ENCODE peak calls at places on chromosomes 13 and 19, in eight cellular contexts. One of them, this sample, is unnamed.
A peak's percentile ranks its signal among the peaks of the same experiment; 100 is the strongest.

GRCh38 chr13:22232186-22232585 is 561.3 kb downstream of the FGF9 start:
- DNase-seq in AG08395: no peak
- DNase-seq in NCI-H1048: no peak
- DNase-seq in nephron progenitor cell: no peak
- DNase-seq in EH: no peak
- DNase-seq in fibroblast of mammary gland: no peak
- DNase-seq in activated naive CD4-positive, alpha-beta T cell treated with anti-CD3 and anti-CD28 coated beads, Interleukin-2, amount 10 ng/mL, durations not matched to agents 7 days and 5 days: no peak
- DNase-seq in SHP77: no peak
- DNase-seq in this sample: no peak

GRCh38 chr13:37173214-37173613 is 67.8 kb upstream of the CSNK1A1L start:
- DNase-seq in AG08395: peak; percentile 55
- DNase-seq in NCI-H1048: no peak
- DNase-seq in nephron progenitor cell: no peak
- DNase-seq in EH: peak; percentile 92
- DNase-seq in fibroblast of mammary gland: peak; percentile 88
- DNase-seq in activated naive CD4-positive, alpha-beta T cell treated with anti-CD3 and anti-CD28 coated beads, Interleukin-2, amount 10 ng/mL, durations not matched to agents 7 days and 5 days: no peak
- DNase-seq in SHP77: no peak
- DNase-seq in this sample: peak; percentile 89

GRCh38 chr13:53513199-53513598 is 484.6 kb downstream of the OLFM4 start:
- DNase-seq in AG08395: no peak
- DNase-seq in NCI-H1048: no peak
- DNase-seq in nephron progenitor cell: no peak
- DNase-seq in EH: no peak
- DNase-seq in fibroblast of mammary gland: no peak
- DNase-seq in activated naive CD4-positive, alpha-beta T cell treated with anti-CD3 and anti-CD28 coated beads, Interleukin-2, amount 10 ng/mL, durations not matched to agents 7 days and 5 days: no peak
- DNase-seq in SHP77: no peak
- DNase-seq in this sample: no peak

GRCh38 chr13:24127116-24127631 is 33.3 kb upstream of the SPATA13 start:
- DNase-seq in AG08395: peak; percentile 25
- DNase-seq in NCI-H1048: no peak
- DNase-seq in nephron progenitor cell: no peak
- DNase-seq in EH: peak; percentile 43
- DNase-seq in fibroblast of mammary gland: peak; percentile 16
- DNase-seq in activated naive CD4-positive, alpha-beta T cell treated with anti-CD3 and anti-CD28 coated beads, Interleukin-2, amount 10 ng/mL, durations not matched to agents 7 days and 5 days: no peak
- DNase-seq in SHP77: no peak
- DNase-seq in this sample: peak; percentile 43

GRCh38 chr13:52096748-52097147 is 32.1 kb downstream of the NEK5 start:
- DNase-seq in AG08395: no peak
- DNase-seq in NCI-H1048: no peak
- DNase-seq in nephron progenitor cell: no peak
- DNase-seq in EH: no peak
- DNase-seq in fibroblast of mammary gland: no peak
- DNase-seq in activated naive CD4-positive, alpha-beta T cell treated with anti-CD3 and anti-CD28 coated beads, Interleukin-2, amount 10 ng/mL, durations not matched to agents 7 days and 5 days: no peak
- DNase-seq in SHP77: no peak
- DNase-seq in this sample: no peak

GRCh38 chr19:2337329-2337707 is 8.8 kb downstream of the SPPL2B start:
- DNase-seq in AG08395: no peak
- DNase-seq in NCI-H1048: no peak
- DNase-seq in nephron progenitor cell: peak; percentile 80
- DNase-seq in EH: peak; percentile 29
- DNase-seq in fibroblast of mammary gland: peak; percentile 74
- DNase-seq in activated naive CD4-positive, alpha-beta T cell treated with anti-CD3 and anti-CD28 coated beads, Interleukin-2, amount 10 ng/mL, durations not matched to agents 7 days and 5 days: no peak
- DNase-seq in SHP77: peak; percentile 88
- DNase-seq in this sample: peak; percentile 47

GRCh38 chr13:19605161-19605955 is 28.1 kb upstream of the MPHOSPH8 start:
- DNase-seq in AG08395: no peak
- DNase-seq in NCI-H1048: no peak
- DNase-seq in nephron progenitor cell: no peak
- DNase-seq in EH: peak; percentile 57
- DNase-seq in fibroblast of mammary gland: no peak
- DNase-seq in activated naive CD4-positive, alpha-beta T cell treated with anti-CD3 and anti-CD28 coated beads, Interleukin-2, amount 10 ng/mL, durations not matched to agents 7 days and 5 days: no peak
- DNase-seq in SHP77: no peak
- DNase-seq in this sample: no peak

GRCh38 chr19:17796013-17796837 is 1.3 kb downstream of the B3GNT3 start:
- DNase-seq in AG08395: no peak
- DNase-seq in NCI-H1048: no peak
- DNase-seq in nephron progenitor cell: no peak
- DNase-seq in EH: no peak
- DNase-seq in fibroblast of mammary gland: no peak
- DNase-seq in activated naive CD4-positive, alpha-beta T cell treated with anti-CD3 and anti-CD28 coated beads, Interleukin-2, amount 10 ng/mL, durations not matched to agents 7 days and 5 days: no peak
- DNase-seq in SHP77: no peak
- DNase-seq in this sample: no peak

GRCh38 chr13:94344126-94344863 is 135.2 kb downstream of the DCT start:
- DNase-seq in AG08395: peak; percentile 19
- DNase-seq in NCI-H1048: no peak
- DNase-seq in nephron progenitor cell: no peak
- DNase-seq in EH: peak; percentile 73
- DNase-seq in fibroblast of mammary gland: peak; percentile 71
- DNase-seq in activated naive CD4-positive, alpha-beta T cell treated with anti-CD3 and anti-CD28 coated beads, Interleukin-2, amount 10 ng/mL, durations not matched to agents 7 days and 5 days: no peak
- DNase-seq in SHP77: peak; percentile 27
- DNase-seq in this sample: peak; percentile 69

GRCh38 chr13:51324714-51325440 is 14.6 kb upstream of the SERPINE3 start:
- DNase-seq in AG08395: no peak
- DNase-seq in NCI-H1048: peak; percentile 72
- DNase-seq in nephron progenitor cell: no peak
- DNase-seq in EH: no peak
- DNase-seq in fibroblast of mammary gland: no peak
- DNase-seq in activated naive CD4-positive, alpha-beta T cell treated with anti-CD3 and anti-CD28 coated beads, Interleukin-2, amount 10 ng/mL, durations not matched to agents 7 days and 5 days: no peak
- DNase-seq in SHP77: no peak
- DNase-seq in this sample: no peak

GRCh38 chr19:55368106-55368505 is 2.2 kb downstream of the IL11 start:
- DNase-seq in AG08395: no peak
- DNase-seq in NCI-H1048: no peak
- DNase-seq in nephron progenitor cell: no peak
- DNase-seq in EH: no peak
- DNase-seq in fibroblast of mammary gland: no peak
- DNase-seq in activated naive CD4-positive, alpha-beta T cell treated with anti-CD3 and anti-CD28 coated beads, Interleukin-2, amount 10 ng/mL, durations not matched to agents 7 days and 5 days: no peak
- DNase-seq in SHP77: no peak
- DNase-seq in this sample: no peak

GRCh38 chr13:66967825-66968597 is 262.1 kb downstream of the PCDH9 start:
- DNase-seq in AG08395: no peak
- DNase-seq in NCI-H1048: no peak
- DNase-seq in nephron progenitor cell: no peak
- DNase-seq in EH: peak; percentile 1
- DNase-seq in fibroblast of mammary gland: no peak
- DNase-seq in activated naive CD4-positive, alpha-beta T cell treated with anti-CD3 and anti-CD28 coated beads, Interleukin-2, amount 10 ng/mL, durations not matched to agents 7 days and 5 days: no peak
- DNase-seq in SHP77: no peak
- DNase-seq in this sample: no peak

GRCh38 chr13:42883771-42884170 is 102.4 kb downstream of the FAM216B start:
- DNase-seq in AG08395: peak; percentile 76
- DNase-seq in NCI-H1048: no peak
- DNase-seq in nephron progenitor cell: peak; percentile 59
- DNase-seq in EH: peak; percentile 79
- DNase-seq in fibroblast of mammary gland: peak; percentile 82
- DNase-seq in activated naive CD4-positive, alpha-beta T cell treated with anti-CD3 and anti-CD28 coated beads, Interleukin-2, amount 10 ng/mL, durations not matched to agents 7 days and 5 days: no peak
- DNase-seq in SHP77: peak; percentile 70
- DNase-seq in this sample: peak; percentile 70

GRCh38 chr13:23741879-23742510 is 147.2 kb downstream of the MIPEP start:
- DNase-seq in AG08395: peak; percentile 16
- DNase-seq in NCI-H1048: no peak
- DNase-seq in nephron progenitor cell: peak; percentile 32
- DNase-seq in EH: no peak
- DNase-seq in fibroblast of mammary gland: peak; percentile 15
- DNase-seq in activated naive CD4-positive, alpha-beta T cell treated with anti-CD3 and anti-CD28 coated beads, Interleukin-2, amount 10 ng/mL, durations not matched to agents 7 days and 5 days: no peak
- DNase-seq in SHP77: peak; percentile 22
- DNase-seq in this sample: peak; percentile 30

GRCh38 chr19:37551123-37551993 is 43.2 kb downstream of the ZNF571 start:
- DNase-seq in AG08395: peak; percentile 83
- DNase-seq in NCI-H1048: no peak
- DNase-seq in nephron progenitor cell: no peak
- DNase-seq in EH: peak; percentile 39
- DNase-seq in fibroblast of mammary gland: peak; percentile 72
- DNase-seq in activated naive CD4-positive, alpha-beta T cell treated with anti-CD3 and anti-CD28 coated beads, Interleukin-2, amount 10 ng/mL, durations not matched to agents 7 days and 5 days: peak; percentile 75
- DNase-seq in SHP77: no peak
- DNase-seq in this sample: peak; percentile 75

GRCh38 chr13:75326173-75327131 is 155.5 kb downstream of the TBC1D4 start:
- DNase-seq in AG08395: no peak
- DNase-seq in NCI-H1048: no peak
- DNase-seq in nephron progenitor cell: no peak
- DNase-seq in EH: peak; percentile 11
- DNase-seq in fibroblast of mammary gland: peak; percentile 44
- DNase-seq in activated naive CD4-positive, alpha-beta T cell treated with anti-CD3 and anti-CD28 coated beads, Interleukin-2, amount 10 ng/mL, durations not matched to agents 7 days and 5 days: peak; percentile 67
- DNase-seq in SHP77: no peak
- DNase-seq in this sample: peak; percentile 8

GRCh38 chr13:44049546-44049945 is 169.8 kb downstream of the LACC1 start:
- DNase-seq in AG08395: no peak
- DNase-seq in NCI-H1048: no peak
- DNase-seq in nephron progenitor cell: no peak
- DNase-seq in EH: no peak
- DNase-seq in fibroblast of mammary gland: no peak
- DNase-seq in activated naive CD4-positive, alpha-beta T cell treated with anti-CD3 and anti-CD28 coated beads, Interleukin-2, amount 10 ng/mL, durations not matched to agents 7 days and 5 days: no peak
- DNase-seq in SHP77: no peak
- DNase-seq in this sample: no peak

GRCh38 chr19:58577581-58578429 is 4.7 kb upstream of the MZF1 start:
- DNase-seq in AG08395: no peak
- DNase-seq in NCI-H1048: no peak
- DNase-seq in nephron progenitor cell: no peak
- DNase-seq in EH: no peak
- DNase-seq in fibroblast of mammary gland: no peak
- DNase-seq in activated naive CD4-positive, alpha-beta T cell treated with anti-CD3 and anti-CD28 coated beads, Interleukin-2, amount 10 ng/mL, durations not matched to agents 7 days and 5 days: no peak
- DNase-seq in SHP77: no peak
- DNase-seq in this sample: no peak

GRCh38 chr19:43476606-43477005 is 11.2 kb upstream of the LYPD3 start:
- DNase-seq in AG08395: peak; percentile 81
- DNase-seq in NCI-H1048: no peak
- DNase-seq in nephron progenitor cell: no peak
- DNase-seq in EH: peak; percentile 95
- DNase-seq in fibroblast of mammary gland: peak; percentile 71
- DNase-seq in activated naive CD4-positive, alpha-beta T cell treated with anti-CD3 and anti-CD28 coated beads, Interleukin-2, amount 10 ng/mL, durations not matched to agents 7 days and 5 days: no peak
- DNase-seq in SHP77: no peak
- DNase-seq in this sample: peak; percentile 70

GRCh38 chr19:8337728-8338127 is 5.3 kb downstream of the KANK3 start:
- DNase-seq in AG08395: no peak
- DNase-seq in NCI-H1048: no peak
- DNase-seq in nephron progenitor cell: no peak
- DNase-seq in EH: no peak
- DNase-seq in fibroblast of mammary gland: no peak
- DNase-seq in activated naive CD4-positive, alpha-beta T cell treated with anti-CD3 and anti-CD28 coated beads, Interleukin-2, amount 10 ng/mL, durations not matched to agents 7 days and 5 days: no peak
- DNase-seq in SHP77: no peak
- DNase-seq in this sample: no peak

GRCh38 chr13:114043421-114044053 is 69.7 kb upstream of the C13orf46 start:
- DNase-seq in AG08395: peak; percentile 86
- DNase-seq in NCI-H1048: no peak
- DNase-seq in nephron progenitor cell: no peak
- DNase-seq in EH: peak; percentile 70
- DNase-seq in fibroblast of mammary gland: peak; percentile 99
- DNase-seq in activated naive CD4-positive, alpha-beta T cell treated with anti-CD3 and anti-CD28 coated beads, Interleukin-2, amount 10 ng/mL, durations not matched to agents 7 days and 5 days: no peak
- DNase-seq in SHP77: peak; percentile 83
- DNase-seq in this sample: peak; percentile 85

GRCh38 chr13:62537593-62537992 is 1121.9 kb upstream of the PCDH20 start:
- DNase-seq in AG08395: no peak
- DNase-seq in NCI-H1048: no peak
- DNase-seq in nephron progenitor cell: no peak
- DNase-seq in EH: no peak
- DNase-seq in fibroblast of mammary gland: no peak
- DNase-seq in activated naive CD4-positive, alpha-beta T cell treated with anti-CD3 and anti-CD28 coated beads, Interleukin-2, amount 10 ng/mL, durations not matched to agents 7 days and 5 days: no peak
- DNase-seq in SHP77: no peak
- DNase-seq in this sample: no peak

GRCh38 chr13:23570099-23570926 is at the start of gene TNFRSF19:
- DNase-seq in AG08395: peak; percentile 82
- DNase-seq in NCI-H1048: no peak
- DNase-seq in nephron progenitor cell: peak; percentile 68
- DNase-seq in EH: peak; percentile 95
- DNase-seq in fibroblast of mammary gland: peak; percentile 86
- DNase-seq in activated naive CD4-positive, alpha-beta T cell treated with anti-CD3 and anti-CD28 coated beads, Interleukin-2, amount 10 ng/mL, durations not matched to agents 7 days and 5 days: no peak
- DNase-seq in SHP77: peak; percentile 78
- DNase-seq in this sample: peak; percentile 87

GRCh38 chr19:31943305-31943704 is 402.1 kb upstream of the ZNF507 start:
- DNase-seq in AG08395: no peak
- DNase-seq in NCI-H1048: no peak
- DNase-seq in nephron progenitor cell: peak; percentile 43
- DNase-seq in EH: no peak
- DNase-seq in fibroblast of mammary gland: no peak
- DNase-seq in activated naive CD4-positive, alpha-beta T cell treated with anti-CD3 and anti-CD28 coated beads, Interleukin-2, amount 10 ng/mL, durations not matched to agents 7 days and 5 days: no peak
- DNase-seq in SHP77: peak; percentile 34
- DNase-seq in this sample: no peak

This sample was measured in GM23248.